ENCODE peak calls at places on chromosomes 12 and 14, in six cellular contexts. One of them, this sample, is unnamed. For H3K4me1, the result is how much of the 10 kb centered on the place peaks cover.

GRCh38 chr12:85781751-85782150 is 54.5 kb downstream of the RASSF9 start:
- DNase-seq in kidney: no peak
- DNase-seq in endothelial cell of umbilical vein: no peak
- DNase-seq in IMR-90: no peak
- DNase-seq in neuronal stem cell: no peak
- DNase-seq in GM23248: no peak
- DNase-seq in this sample: no peak

GRCh38 chr12:68675098-68675842 is 11.5 kb upstream of the NUP107 start:
- DNase-seq in kidney: no peak
- DNase-seq in endothelial cell of umbilical vein: peak
- DNase-seq in IMR-90: no peak
- DNase-seq in neuronal stem cell: no peak
- DNase-seq in GM23248: no peak
- DNase-seq in this sample: no peak

GRCh38 chr14:31286456-31287293 is 79.1 kb upstream of the HECTD1 start:
- DNase-seq in kidney: no peak
- DNase-seq in endothelial cell of umbilical vein: no peak
- DNase-seq in IMR-90: no peak
- DNase-seq in neuronal stem cell: no peak
- DNase-seq in GM23248: no peak
- DNase-seq in this sample: no peak

GRCh38 chr14:77212933-77213656 is 31.5 kb downstream of the TMEM63C start:
- DNase-seq in kidney: peak
- DNase-seq in endothelial cell of umbilical vein: no peak
- DNase-seq in IMR-90: no peak
- DNase-seq in neuronal stem cell: peak
- DNase-seq in GM23248: peak
- DNase-seq in this sample: peak

GRCh38 chr12:93183940-93184663 is 193.6 kb upstream of the NUDT4 start:
- DNase-seq in kidney: no peak
- DNase-seq in endothelial cell of umbilical vein: no peak
- DNase-seq in IMR-90: no peak
- DNase-seq in neuronal stem cell: no peak
- DNase-seq in GM23248: peak
- DNase-seq in this sample: no peak

GRCh38 chr12:131131808-131132117 is 178.1 kb downstream of the ADGRD1 start:
- DNase-seq in kidney: no peak
- DNase-seq in endothelial cell of umbilical vein: no peak
- DNase-seq in IMR-90: no peak
- DNase-seq in neuronal stem cell: no peak
- DNase-seq in GM23248: no peak
- DNase-seq in this sample: no peak

GRCh38 chr12:27207626-27208413 is 36.3 kb upstream of the STK38L start:
- DNase-seq in kidney: no peak
- DNase-seq in endothelial cell of umbilical vein: no peak
- DNase-seq in IMR-90: peak
- DNase-seq in neuronal stem cell: no peak
- DNase-seq in GM23248: no peak
- DNase-seq in this sample: no peak

GRCh38 chr14:94292526-94292871 is 569 bp downstream of the SERPINA10 start:
- DNase-seq in kidney: no peak
- DNase-seq in endothelial cell of umbilical vein: no peak
- DNase-seq in IMR-90: no peak
- DNase-seq in neuronal stem cell: no peak
- DNase-seq in GM23248: no peak
- DNase-seq in this sample: no peak

GRCh38 chr12:95522692-95523091 is 28.6 kb downstream of the USP44 start:
- DNase-seq in kidney: no peak
- DNase-seq in endothelial cell of umbilical vein: no peak
- DNase-seq in IMR-90: no peak
- DNase-seq in neuronal stem cell: no peak
- DNase-seq in GM23248: no peak
- DNase-seq in this sample: peak

GRCh38 chr12:39975374-39975918 is 130.4 kb downstream of the SLC2A13 start:
- DNase-seq in kidney: no peak
- DNase-seq in endothelial cell of umbilical vein: no peak
- DNase-seq in IMR-90: no peak
- DNase-seq in neuronal stem cell: no peak
- DNase-seq in GM23248: no peak
- DNase-seq in this sample: no peak

GRCh38 chr12:3713483-3713882 is 39.4 kb downstream of the CRACR2A start:
- DNase-seq in kidney: no peak
- DNase-seq in endothelial cell of umbilical vein: no peak
- DNase-seq in IMR-90: no peak
- DNase-seq in neuronal stem cell: no peak
- DNase-seq in GM23248: no peak
- DNase-seq in this sample: peak

GRCh38 chr14:50955373-50956043 is 11.2 kb upstream of the PYGL start:
- DNase-seq in kidney: peak
- DNase-seq in endothelial cell of umbilical vein: peak
- DNase-seq in IMR-90: peak
- DNase-seq in neuronal stem cell: no peak
- DNase-seq in GM23248: peak
- DNase-seq in this sample: peak

GRCh38 chr14:39683711-39684110 is 251.5 kb upstream of the FBXO33 start:
- DNase-seq in kidney: no peak
- DNase-seq in endothelial cell of umbilical vein: no peak
- DNase-seq in IMR-90: no peak
- DNase-seq in neuronal stem cell: no peak
- DNase-seq in GM23248: no peak
- DNase-seq in this sample: no peak

GRCh38 chr12:22169281-22169824 is 123.3 kb downstream of the CMAS start:
- DNase-seq in kidney: no peak
- DNase-seq in endothelial cell of umbilical vein: no peak
- DNase-seq in IMR-90: no peak
- DNase-seq in neuronal stem cell: no peak
- DNase-seq in GM23248: no peak
- DNase-seq in this sample: no peak

GRCh38 chr12:22173154-22173553 is 127.1 kb downstream of the CMAS start:
- DNase-seq in kidney: no peak
- DNase-seq in endothelial cell of umbilical vein: no peak
- DNase-seq in IMR-90: no peak
- DNase-seq in neuronal stem cell: no peak
- DNase-seq in GM23248: peak
- DNase-seq in this sample: no peak

GRCh38 chr12:22172501-22172900 is 126.5 kb downstream of the CMAS start:
- DNase-seq in kidney: no peak
- DNase-seq in endothelial cell of umbilical vein: no peak
- DNase-seq in IMR-90: no peak
- DNase-seq in neuronal stem cell: no peak
- DNase-seq in GM23248: no peak
- DNase-seq in this sample: no peak
- H3K4me1 ChIP-seq in kidney: under half
- H3K4me1 ChIP-seq in endothelial cell of umbilical vein: under half
- H3K4me1 ChIP-seq in IMR-90: under half
- H3K4me1 ChIP-seq in neuronal stem cell: under half
- H3K4me1 ChIP-seq in GM23248: under half
- H3K4me1 ChIP-seq in this sample: under half

DNA sequence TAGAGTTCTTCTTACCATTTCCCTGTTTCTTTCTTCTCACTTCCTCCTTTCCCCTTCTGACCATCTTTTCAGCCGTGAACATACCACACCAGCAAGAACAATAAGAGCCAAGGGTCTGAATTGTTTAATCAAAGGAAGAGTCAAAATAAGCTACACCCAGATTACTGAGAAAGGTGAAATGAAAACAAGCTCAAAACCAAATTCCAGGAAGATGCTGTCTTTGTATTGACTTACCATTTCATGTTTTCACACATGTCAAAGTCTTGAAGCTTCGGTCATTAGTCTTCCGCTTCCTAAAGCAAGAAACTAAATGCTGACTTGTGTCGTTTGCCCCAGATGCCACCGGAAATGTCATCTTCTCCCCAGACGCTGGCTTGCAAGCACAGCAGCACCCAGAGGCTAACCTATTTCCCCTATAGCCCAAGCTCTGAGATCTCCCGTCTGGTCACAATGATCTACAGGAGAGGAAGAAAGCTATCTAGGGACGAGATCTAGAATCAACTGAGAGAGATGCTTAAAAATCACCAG is 136.5 kb upstream of the AMIGO2 start:
- DNase-seq in kidney: no peak
- DNase-seq in endothelial cell of umbilical vein: no peak
- DNase-seq in IMR-90: no peak
- DNase-seq in neuronal stem cell: no peak
- DNase-seq in GM23248: no peak
- DNase-seq in this sample: no peak
- H3K9ac ChIP-seq in kidney: no peak
- H3K9ac ChIP-seq in endothelial cell of umbilical vein: no peak
- H3K9ac ChIP-seq in IMR-90: no peak
- H3K9ac ChIP-seq in neuronal stem cell: no peak
- H3K9ac ChIP-seq in GM23248: no peak
- H3K9ac ChIP-seq in this sample: no peak

DNA sequence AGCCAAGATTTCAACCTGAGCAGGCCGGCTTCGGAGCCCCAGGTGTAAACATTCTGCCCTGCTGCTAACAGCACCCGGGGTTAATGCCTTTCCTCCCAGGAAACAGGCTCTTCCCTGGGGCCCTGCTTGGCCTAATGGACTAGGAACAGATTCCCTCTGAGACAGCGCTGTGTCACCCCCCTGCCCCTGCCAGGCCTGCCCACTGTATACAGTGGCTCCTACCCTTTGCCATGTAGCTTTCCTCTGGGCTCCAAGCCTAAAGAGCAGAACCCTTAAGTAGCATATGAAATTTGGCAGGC is 28.3 kb upstream of the BCDIN3D start:
- DNase-seq in kidney: no peak
- DNase-seq in endothelial cell of umbilical vein: no peak
- DNase-seq in IMR-90: no peak
- DNase-seq in neuronal stem cell: no peak
- DNase-seq in GM23248: no peak
- DNase-seq in this sample: no peak
- H3K4me1 ChIP-seq in kidney: under half
- H3K4me1 ChIP-seq in endothelial cell of umbilical vein: under half
- H3K4me1 ChIP-seq in IMR-90: under half
- H3K4me1 ChIP-seq in neuronal stem cell: under half
- H3K4me1 ChIP-seq in GM23248: under half
- H3K4me1 ChIP-seq in this sample: under half

GRCh38 chr12:46558696-46559095 is 186.1 kb upstream of the SLC38A2 start:
- DNase-seq in kidney: no peak
- DNase-seq in endothelial cell of umbilical vein: no peak
- DNase-seq in IMR-90: no peak
- DNase-seq in neuronal stem cell: no peak
- DNase-seq in GM23248: peak
- DNase-seq in this sample: no peak
- H3K9ac ChIP-seq in kidney: no peak
- H3K9ac ChIP-seq in endothelial cell of umbilical vein: no peak
- H3K9ac ChIP-seq in IMR-90: no peak
- H3K9ac ChIP-seq in neuronal stem cell: no peak
- H3K9ac ChIP-seq in GM23248: peak
- H3K9ac ChIP-seq in this sample: no peak

DNA sequence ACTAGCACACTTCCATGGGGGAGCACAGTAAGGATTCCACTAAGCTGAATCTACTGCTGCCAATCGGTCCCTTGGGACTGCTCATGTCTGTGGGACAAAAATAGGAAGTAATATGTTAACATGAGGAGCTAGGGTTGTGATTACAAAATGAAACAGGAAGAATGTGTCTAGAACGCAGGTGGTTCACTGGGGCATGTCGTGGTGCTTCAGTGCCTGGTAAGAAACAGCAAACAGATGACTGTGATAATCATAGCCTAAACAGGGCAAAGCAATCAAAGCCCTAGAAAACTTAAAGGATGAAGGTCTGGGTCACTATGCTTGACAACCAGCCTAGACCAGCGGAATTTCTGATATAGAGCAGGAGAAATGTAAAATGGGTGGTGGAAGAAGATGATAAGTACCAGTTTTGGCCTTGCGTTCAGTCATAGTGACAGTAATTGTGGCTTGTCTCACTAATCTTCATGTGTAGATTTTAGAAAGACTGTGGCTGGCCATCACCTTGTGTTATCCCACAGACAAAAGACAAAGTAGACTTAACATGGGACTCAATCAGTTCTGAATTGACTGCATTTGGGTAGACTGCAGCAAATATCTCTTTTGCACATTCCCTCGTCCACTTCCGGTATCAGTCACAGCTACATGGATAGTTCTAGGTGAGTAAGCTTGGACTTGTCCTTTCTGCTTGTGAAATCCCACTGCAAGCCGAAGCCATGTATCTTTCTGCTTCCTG is 51.4 kb downstream of the WASHC3 start:
- DNase-seq in kidney: no peak
- DNase-seq in endothelial cell of umbilical vein: no peak
- DNase-seq in IMR-90: no peak
- DNase-seq in neuronal stem cell: no peak
- DNase-seq in GM23248: no peak
- DNase-seq in this sample: no peak
- H3K4me1 ChIP-seq in kidney: under half
- H3K4me1 ChIP-seq in endothelial cell of umbilical vein: under half
- H3K4me1 ChIP-seq in IMR-90: under half
- H3K4me1 ChIP-seq in neuronal stem cell: under half
- H3K4me1 ChIP-seq in GM23248: under half
- H3K4me1 ChIP-seq in this sample: under half

DNA sequence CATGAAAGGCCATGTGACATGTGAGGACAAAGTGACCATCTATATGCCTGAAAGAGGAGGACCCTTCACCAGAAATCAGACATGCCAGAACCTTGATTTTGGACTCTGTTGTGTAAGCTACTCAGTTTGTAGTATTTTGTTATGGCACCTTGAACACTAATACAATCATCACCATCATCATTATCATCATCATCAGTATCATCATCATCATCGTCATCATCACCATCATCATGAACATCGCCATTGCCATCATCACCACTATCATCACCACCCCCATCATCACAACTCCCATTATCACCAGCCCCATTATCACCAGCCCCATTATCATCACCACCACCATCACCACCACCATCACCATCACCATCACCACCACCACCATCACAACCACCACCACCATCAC is 15.9 kb downstream of the ISCU start:
- DNase-seq in kidney: no peak
- DNase-seq in endothelial cell of umbilical vein: no peak
- DNase-seq in IMR-90: no peak
- DNase-seq in neuronal stem cell: no peak
- DNase-seq in GM23248: no peak
- DNase-seq in this sample: no peak
- H3K9ac ChIP-seq in kidney: no peak
- H3K9ac ChIP-seq in endothelial cell of umbilical vein: no peak
- H3K9ac ChIP-seq in IMR-90: no peak
- H3K9ac ChIP-seq in neuronal stem cell: no peak
- H3K9ac ChIP-seq in GM23248: no peak
- H3K9ac ChIP-seq in this sample: no peak

DNA sequence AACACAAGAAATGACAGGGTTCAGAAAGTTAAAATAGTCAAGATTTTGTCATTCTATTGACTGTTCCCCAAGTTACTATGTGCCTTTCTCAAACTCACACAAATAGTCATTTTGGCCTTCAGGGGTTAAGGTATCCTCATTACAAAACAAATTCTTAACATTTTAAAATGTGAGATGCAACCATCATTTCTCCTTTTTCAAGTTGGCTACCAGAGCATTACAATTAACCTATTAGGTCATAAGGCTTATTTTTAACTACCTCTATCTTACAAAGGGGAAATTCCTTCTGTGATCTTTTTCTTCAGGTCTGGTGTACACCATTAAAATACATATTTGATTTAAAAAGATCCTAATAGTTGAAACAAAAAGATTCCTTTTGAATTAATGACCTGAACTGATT is 61.2 kb downstream of the SLC38A1 start:
- DNase-seq in kidney: no peak
- DNase-seq in endothelial cell of umbilical vein: no peak
- DNase-seq in IMR-90: no peak
- DNase-seq in neuronal stem cell: no peak
- DNase-seq in GM23248: no peak
- DNase-seq in this sample: no peak
- H3K4me1 ChIP-seq in kidney: under half
- H3K4me1 ChIP-seq in endothelial cell of umbilical vein: under half
- H3K4me1 ChIP-seq in IMR-90: under half
- H3K4me1 ChIP-seq in neuronal stem cell: under half
- H3K4me1 ChIP-seq in GM23248: under half
- H3K4me1 ChIP-seq in this sample: under half